ENCODE peak calls at places on chromosomes 3 and 15, in five cellular contexts. G, J, H, D and Z are unnamed samples.

GRCh38 chr15:60006808-60007346 is 2.8 kb downstream of the FOXB1 start:
- DNase-seq in G (no peak), J (no peak), H (no peak), D (no peak), Z (no peak)

GRCh38 chr15:50906954-50907865 is 1.3 kb upstream of the AP4E1 start:
- DNase-seq in G (peak), J (no peak), H (peak), D (peak), Z (no peak)

GRCh38 chr3:123258811-123259420 is 57.2 kb downstream of the SEC22A start:
- DNase-seq in G (no peak), J (no peak), H (no peak), D (peak), Z (no peak)

GRCh38 chr3:27758083-27758482 is 36.0 kb upstream of the EOMES start:
- DNase-seq in G (no peak), J (no peak), H (no peak), D (peak), Z (no peak)

GRCh38 chr3:108178676-108179075 is 43.5 kb downstream of the IFT57 start:
- DNase-seq in G (no peak), J (no peak), H (no peak), D (no peak), Z (no peak)

GRCh38 chr3:105715372-105715771 is 153.4 kb downstream of the CBLB start:
- DNase-seq in G (no peak), J (no peak), H (no peak), D (no peak), Z (no peak)

GRCh38 chr15:41797194-41797593 is 22.9 kb downstream of the MAPKBP1 start:
- DNase-seq in G (no peak), J (no peak), H (no peak), D (no peak), Z (no peak)

GRCh38 chr3:193782280-193782654 is 189.3 kb downstream of the OPA1 start:
- DNase-seq in G (no peak), J (peak), H (no peak), D (peak), Z (no peak)

GRCh38 chr3:74463515-74463914 is 150.9 kb downstream of the CNTN3 start:
- DNase-seq in G (no peak), J (no peak), H (no peak), D (no peak), Z (no peak)

GRCh38 chr3:119891944-119892721 is 110.2 kb downstream of the NR1I2 start:
- DNase-seq in G (peak), J (no peak), H (no peak), D (peak), Z (no peak)

GRCh38 chr15:75327005-75327404 is 8.9 kb upstream of the COMMD4 start:
- DNase-seq in G (no peak), J (no peak), H (no peak), D (no peak), Z (no peak)

DNA sequence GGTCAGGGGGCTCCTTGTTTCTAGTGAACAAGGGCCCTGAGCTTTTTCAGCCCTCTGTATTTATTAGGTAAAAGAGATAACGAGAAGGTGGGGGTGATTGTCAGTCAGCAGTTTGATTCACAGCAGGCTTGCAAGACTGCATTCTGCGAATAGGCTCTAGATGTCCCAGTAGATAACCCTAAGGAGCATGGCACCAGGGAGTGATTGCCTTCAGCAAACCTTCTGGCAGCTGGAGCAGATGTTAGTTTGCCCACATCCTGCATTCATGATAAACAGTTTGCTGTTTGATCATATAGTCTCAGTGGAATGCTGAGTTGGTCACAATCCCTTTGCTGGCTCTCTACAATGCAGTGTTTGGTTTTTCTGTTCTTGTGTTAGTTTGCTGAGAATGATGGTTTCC is 161.3 kb upstream of the GADL1 start:
- DNase-seq in G (no peak), J (no peak), H (no peak), D (no peak), Z (no peak)
- TF ChIP-seq CTCF in G (no peak), J (no peak), H (no peak), D (no peak), Z (no peak)

DNA sequence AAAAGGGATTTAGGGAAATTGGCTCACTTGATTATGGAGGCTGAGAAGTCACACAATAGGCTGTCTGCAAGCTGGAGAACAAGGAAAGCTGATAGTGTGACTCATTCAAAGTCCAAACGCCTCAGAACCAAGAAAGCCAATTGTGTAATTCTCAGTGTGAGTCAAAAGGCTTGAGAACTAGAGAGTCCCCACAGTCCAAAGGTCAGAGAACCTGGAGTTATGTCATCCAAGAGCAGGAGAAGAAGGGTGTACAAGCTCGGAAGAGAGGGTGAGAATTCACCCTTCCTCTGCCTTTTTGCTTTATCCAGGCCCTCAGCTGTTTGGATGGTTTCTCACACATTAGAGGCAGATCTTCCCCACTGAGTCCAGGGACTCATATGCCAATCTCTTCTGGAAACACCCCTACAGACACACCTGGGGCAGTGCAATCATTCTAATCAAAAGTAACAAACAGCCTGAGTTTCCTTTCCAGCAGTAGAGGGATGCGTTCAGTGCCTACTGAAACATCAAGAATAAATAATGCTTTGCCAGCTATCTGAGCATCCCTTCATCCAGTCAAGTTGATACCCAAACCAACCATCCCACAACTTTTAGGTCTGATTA is 271.5 kb downstream of the SATB1 start:
- DNase-seq in G (no peak), J (no peak), H (no peak), D (peak), Z (no peak)
- H3K27ac ChIP-seq in G (no peak), J (no peak), H (no peak), D (peak), Z (no peak)

GRCh38 chr3:38534180-38534579 is 38.0 kb downstream of the EXOG start:
- DNase-seq in G (no peak), J (no peak), H (no peak), D (no peak), Z (no peak)
- TF ChIP-seq CTCF in G (no peak), J (no peak), H (no peak), D (no peak), Z (no peak)

GRCh38 chr15:61759639-61760038 is 300.6 kb downstream of the VPS13C start:
- DNase-seq in G (no peak), J (no peak), H (no peak), D (no peak), Z (no peak)

GRCh38 chr15:61762682-61763081 is 297.6 kb downstream of the VPS13C start:
- DNase-seq in G (no peak), J (no peak), H (no peak), D (no peak), Z (no peak)

GRCh38 chr15:61764981-61765380 is 295.3 kb downstream of the VPS13C start:
- DNase-seq in G (no peak), J (no peak), H (no peak), D (no peak), Z (no peak)

GRCh38 chr15:61768131-61768530 is 292.1 kb downstream of the VPS13C start:
- DNase-seq in G (no peak), J (no peak), H (no peak), D (no peak), Z (no peak)

GRCh38 chr15:61764141-61764540 is 296.1 kb downstream of the VPS13C start:
- DNase-seq in G (no peak), J (no peak), H (no peak), D (no peak), Z (no peak)
- H3K27ac ChIP-seq in G (no peak), J (no peak), H (no peak), D (no peak), Z (no peak)

GRCh38 chr15:48677821-48678220 is 32.3 kb upstream of the FBN1 start:
- DNase-seq in G (no peak), J (no peak), H (no peak), D (no peak), Z (no peak)
- TF ChIP-seq CTCF in G (no peak), J (no peak), H (no peak), D (no peak), Z (no peak)

GRCh38 chr15:80095511-80095910 is 36.0 kb downstream of the ZFAND6 start:
- DNase-seq in G (no peak), J (no peak), H (no peak), D (no peak), Z (no peak)

GRCh38 chr15:80090041-80090440 is 30.6 kb downstream of the ZFAND6 start:
- DNase-seq in G (no peak), J (no peak), H (no peak), D (no peak), Z (no peak)

GRCh38 chr15:80095959-80096358 is 36.5 kb downstream of the ZFAND6 start:
- DNase-seq in G (no peak), J (no peak), H (no peak), D (no peak), Z (no peak)

GRCh38 chr15:80090879-80091503 is 31.5 kb downstream of the ZFAND6 start:
- DNase-seq in G (no peak), J (no peak), H (no peak), D (no peak), Z (no peak)

GRCh38 chr15:80093854-80094418 is 34.5 kb downstream of the ZFAND6 start:
- DNase-seq in G (no peak), J (peak), H (no peak), D (peak), Z (no peak)
- H3K27ac ChIP-seq in G (no peak), J (no peak), H (no peak), D (peak), Z (no peak)

GRCh38 chr3:11919390-11919789 is 72.7 kb upstream of the TAMM41 start:
- DNase-seq in G (no peak), J (no peak), H (no peak), D (no peak), Z (no peak)
- TF ChIP-seq CTCF in G (no peak), J (no peak), H (no peak), D (no peak), Z (no peak)

DNA sequence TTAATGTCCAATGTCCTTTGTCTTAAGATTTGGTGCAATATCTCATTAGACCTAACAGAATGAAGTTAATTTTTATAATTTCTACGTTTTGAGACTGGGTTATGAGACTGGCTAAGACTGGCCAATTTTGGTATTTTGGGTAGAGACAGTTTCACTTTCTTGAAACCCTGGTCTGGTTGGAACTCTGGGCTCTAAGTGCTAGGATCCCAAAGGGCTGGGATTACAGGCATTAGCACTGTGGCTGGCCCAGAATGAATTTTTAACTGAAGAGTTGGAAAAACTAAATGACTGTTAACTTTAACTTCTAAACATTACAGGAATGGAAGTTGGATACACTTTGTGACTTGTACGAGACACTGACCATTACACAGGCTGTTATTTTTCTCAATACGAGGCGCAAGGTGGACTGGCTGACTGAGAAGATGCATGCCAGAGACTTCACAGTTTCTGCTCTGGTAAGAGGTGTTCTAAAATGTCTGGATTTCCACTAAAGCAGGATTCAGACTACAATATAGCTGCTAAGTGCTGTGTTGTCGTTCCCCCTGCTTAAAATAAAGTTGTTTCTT is 3.5 kb downstream of the EIF4A2 start:
- DNase-seq in G (no peak), J (no peak), H (no peak), D (no peak), Z (no peak)
- H3K27ac ChIP-seq in G (no peak), J (no peak), H (no peak), D (peak), Z (no peak)

DNA sequence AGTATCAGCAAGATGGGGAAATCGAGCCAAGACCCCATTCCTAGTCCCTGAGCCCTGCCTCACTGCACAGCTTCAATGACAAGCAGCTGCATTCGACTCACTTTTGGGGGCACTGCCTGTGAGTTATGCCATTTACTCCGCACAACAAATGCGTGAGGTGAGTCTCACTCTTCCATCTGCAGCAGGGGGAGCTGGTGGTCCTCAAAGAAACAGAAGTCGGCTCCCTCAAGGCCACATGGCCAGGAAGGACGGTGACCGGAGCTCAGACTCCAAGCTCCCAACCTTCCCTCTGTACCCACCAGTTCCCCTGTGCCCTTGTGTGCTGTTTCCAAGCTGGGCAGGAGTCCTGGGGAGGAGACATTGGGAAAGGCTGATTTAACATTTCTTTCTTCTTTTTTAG is 127.7 kb upstream of the IQSEC1 start:
- DNase-seq in G (no peak), J (no peak), H (no peak), D (no peak), Z (no peak)
- TF ChIP-seq CTCF in G (no peak), J (no peak), H (no peak), D (peak), Z (no peak)

DNA sequence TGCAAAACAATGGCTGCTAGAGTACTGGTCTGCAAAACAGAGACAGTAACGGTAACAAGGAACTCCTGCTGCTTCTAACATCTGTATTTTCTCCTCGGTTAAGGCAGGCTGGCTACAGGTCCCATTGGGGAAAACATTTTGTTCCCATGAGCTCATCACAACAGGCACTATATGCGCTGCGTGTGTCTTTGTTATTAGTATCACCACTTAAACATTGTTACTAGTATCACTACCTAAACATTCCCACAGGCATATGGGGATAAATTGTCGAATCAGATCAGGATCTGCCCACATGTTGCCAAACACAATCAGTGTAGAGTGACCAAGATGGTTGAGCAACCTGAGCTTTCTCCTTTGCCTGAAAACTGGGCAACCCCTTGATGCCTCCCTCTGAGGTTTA is 77.2 kb downstream of the TOP2B start:
- DNase-seq in G (no peak), J (no peak), H (no peak), D (no peak), Z (no peak)
- H3K27ac ChIP-seq in G (no peak), J (no peak), H (no peak), D (peak), Z (no peak)